ENCODE peak calls at places on chromosomes 12 and 14, in eight cellular contexts. G is choroid plexus epithelial cell, Q is lung, L is fibroblast of mammary gland, H is astrocyte of the spinal cord, D is AG09309, V is GM12865, S is WERI-Rb-1. Z is an unnamed sample.

GRCh38 chr14:31336646-31337045 is 83.7 kb downstream of the HEATR5A start:
- DNase-seq in Q (no peak), S (no peak), D (no peak), G (peak; percentile 86), L (peak; percentile 67), V (no peak), H (no peak), Z (peak; percentile 3)

GRCh38 chr14:36757730-36758286 is 96.1 kb downstream of the PAX9 start:
- DNase-seq in S (no peak), L (no peak), V (no peak), D (no peak), G (no peak), Q (no peak), H (no peak), Z (no peak)

GRCh38 chr14:89058707-89059106 is 234.3 kb downstream of the TTC8 start:
- DNase-seq in H (no peak), Q (no peak), D (no peak), L (no peak), V (no peak), G (peak; percentile 2), S (no peak), Z (no peak)

GRCh38 chr12:92452763-92453162 is 250.0 kb upstream of the PLEKHG7 start:
- DNase-seq in H (no peak), L (no peak), G (no peak), V (no peak), D (no peak), Q (no peak), S (no peak), Z (no peak)

GRCh38 chr14:54312166-54312801 is 84.5 kb upstream of the CDKN3 start:
- DNase-seq in D (peak; percentile 91), Q (no peak), L (peak; percentile 83), G (peak; percentile 94), V (no peak), S (no peak), H (peak; percentile 92), Z (peak; percentile 80)

GRCh38 chr14:61644834-61645233 is 50.5 kb upstream of the HIF1A start:
- DNase-seq in D (no peak), G (peak; percentile 54), L (no peak), Q (no peak), V (peak; percentile 44), H (no peak), S (peak; percentile 52), Z (no peak)

GRCh38 chr14:65159281-65160062 is 57.2 kb upstream of the MAX start:
- DNase-seq in G (no peak), V (peak; percentile 83), H (no peak), S (no peak), D (no peak), Q (no peak), L (no peak), Z (no peak)

GRCh38 chr14:90017371-90017770 is 44.4 kb upstream of the KCNK13 start:
- DNase-seq in S (no peak), L (no peak), H (no peak), D (no peak), V (no peak), Q (no peak), G (no peak), Z (no peak)

GRCh38 chr14:55881577-55882241 is 236.5 kb upstream of the PELI2 start:
- DNase-seq in G (peak; percentile 2), L (peak; percentile 40), D (no peak), S (no peak), Q (no peak), H (no peak), V (no peak), Z (no peak)

GRCh38 chr14:75120546-75121291 is 6.1 kb downstream of the NEK9 start:
- DNase-seq in V (no peak), G (no peak), H (no peak), S (no peak), Q (no peak), D (no peak), L (no peak), Z (no peak)

GRCh38 chr14:65164068-65164824 is 61.9 kb upstream of the MAX start:
- DNase-seq in H (peak; percentile 64), D (no peak), Q (no peak), S (peak; percentile 33), G (peak; percentile 75), L (peak; percentile 65), V (peak; percentile 76), Z (peak; percentile 33)

GRCh38 chr12:3164454-3165310 is 87.5 kb downstream of the TSPAN9 start:
- DNase-seq in G (peak; percentile 46), V (no peak), H (no peak), L (no peak), Q (no peak), D (no peak), S (peak; percentile 77), Z (no peak)

GRCh38 chr14:94388027-94388895 is at the start of gene SERPINA1:
- DNase-seq in S (no peak), D (no peak), Q (peak; percentile 72), V (no peak), H (peak; percentile 35), G (no peak), L (peak; percentile 51), Z (no peak)

GRCh38 chr12:115166698-115167315 is 482.8 kb upstream of the TBX3 start:
- DNase-seq in L (peak; percentile 55), H (peak; percentile 43), Q (no peak), V (no peak), G (peak; percentile 70), S (peak; percentile 12), D (peak; percentile 11), Z (peak; percentile 22)

DNA sequence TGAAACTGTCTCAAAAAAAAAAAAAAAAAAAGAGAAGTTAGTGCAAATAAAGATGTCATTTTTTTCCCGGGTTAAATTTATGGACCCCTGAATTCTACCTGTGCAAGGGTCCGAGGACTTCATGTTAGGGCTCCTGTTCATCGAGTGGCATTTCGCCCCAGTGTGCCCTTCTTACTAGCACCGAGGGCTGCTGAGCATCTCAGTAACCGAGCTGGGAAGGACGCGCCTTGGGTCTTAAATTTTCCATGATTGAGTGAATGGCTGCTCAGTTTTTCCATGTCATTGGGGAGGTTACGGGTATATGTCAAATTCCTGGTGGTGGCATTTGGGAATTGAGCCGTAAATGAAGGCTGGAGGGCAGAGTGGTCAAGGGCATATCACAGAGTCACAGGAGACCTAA is 34.9 kb upstream of the MAP1LC3B2 start:
- DNase-seq in V (no peak), G (no peak), H (no peak), L (no peak), S (no peak), Q (no peak), D (no peak), Z (no peak)
- H3K4me3 ChIP-seq in V (no peak overlapping the region), G (no peak overlapping the region), H (no peak overlapping the region), L (no peak overlapping the region), S (no peak overlapping the region), Q (no peak overlapping the region), D (no peak overlapping the region), Z (no peak overlapping the region)

GRCh38 chr12:102300824-102301461 is 103.3 kb upstream of the PMCH start:
- DNase-seq in G (peak; percentile 79), V (peak; percentile 81), S (peak; percentile 33), L (peak; percentile 77), Q (no peak), H (peak; percentile 42), D (peak; percentile 16), Z (peak; percentile 65)
- TF ChIP-seq CTCF in G (peak; percentile 57), V (peak; percentile 59), S (peak; percentile 70), L (peak; percentile 60), Q (no peak), H (peak; percentile 22), D (peak; percentile 36), Z (peak; percentile 29)

GRCh38 chr14:60344751-60345150 is 95.7 kb downstream of the PPM1A start:
- DNase-seq in Q (no peak), S (no peak), V (no peak), H (no peak), D (no peak), L (no peak), G (no peak), Z (no peak)

GRCh38 chr14:60346706-60347105 is 97.7 kb downstream of the PPM1A start:
- DNase-seq in G (peak; percentile 12), D (no peak), L (no peak), H (no peak), V (no peak), Q (no peak), S (no peak), Z (no peak)

GRCh38 chr14:60350366-60350720 is 101.3 kb downstream of the PPM1A start:
- DNase-seq in H (no peak), Q (no peak), G (peak; percentile 2), D (no peak), S (no peak), V (no peak), L (peak; percentile 5), Z (no peak)

GRCh38 chr14:60349663-60350365 is 100.8 kb downstream of the PPM1A start:
- DNase-seq in V (peak; percentile 68), S (peak; percentile 32), D (peak; percentile 16), G (peak; percentile 81), L (peak; percentile 65), Q (no peak), H (peak; percentile 64), Z (peak; percentile 39)

GRCh38 chr14:60348211-60348610 is 99.2 kb downstream of the PPM1A start:
- DNase-seq in V (no peak), Q (no peak), H (no peak), S (no peak), D (no peak), L (no peak), G (no peak), Z (no peak)
- H3K4me3 ChIP-seq in V (no peak overlapping the region), Q (no peak overlapping the region), H (no peak overlapping the region), S (no peak overlapping the region), D (no peak overlapping the region), L (no peak overlapping the region), G (no peak overlapping the region), Z (no peak overlapping the region)

DNA sequence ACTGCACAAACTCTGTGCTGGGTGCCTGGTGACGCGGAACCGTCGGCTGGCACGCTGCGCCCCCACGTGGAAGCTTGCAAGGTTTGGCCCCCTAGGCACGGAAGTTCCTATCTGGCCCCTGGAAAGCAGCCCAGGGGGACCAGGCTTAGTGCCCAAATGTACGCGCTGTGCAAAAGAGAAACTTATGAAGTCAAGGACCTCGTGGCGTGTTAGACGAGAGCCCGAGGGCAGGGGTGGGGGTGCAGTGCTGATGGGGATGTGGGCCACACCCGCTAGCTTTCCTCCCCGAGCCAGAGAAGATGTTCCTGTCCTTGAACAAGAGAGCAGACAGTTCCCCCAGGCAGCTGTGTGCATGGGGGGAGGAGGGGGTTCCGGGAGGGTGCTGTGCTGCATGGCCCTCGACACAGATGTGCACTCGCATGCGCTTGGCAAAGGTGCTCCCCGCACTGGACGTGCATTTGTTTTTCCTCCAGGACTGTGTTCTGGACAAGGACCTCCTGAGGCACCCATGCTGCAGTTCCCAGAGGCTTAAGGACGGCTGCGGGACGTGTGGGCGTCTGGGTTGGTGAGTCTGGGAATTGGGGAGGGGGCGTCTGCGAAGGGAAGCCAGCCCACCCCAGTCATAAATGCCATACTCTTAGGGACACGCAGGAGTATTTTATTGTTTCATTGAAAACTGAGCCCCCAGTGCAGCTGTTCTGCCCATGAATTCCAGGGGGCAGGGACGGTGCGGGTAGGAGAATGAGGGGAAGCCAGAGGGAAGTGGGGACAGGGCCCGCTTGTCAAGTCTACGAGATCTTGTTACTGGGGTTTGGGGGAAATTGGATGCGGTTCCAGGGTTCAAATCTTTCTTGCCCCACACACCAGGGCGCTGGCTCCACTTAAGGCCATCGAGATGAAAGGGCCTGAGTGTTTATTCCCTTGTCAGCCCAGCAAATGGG is 80.0 kb downstream of the NTF3 start:
- DNase-seq in V (peak; percentile 15), H (peak; percentile 13), Q (no peak), G (peak; percentile 6), D (no peak), L (no peak), S (no peak), Z (no peak)
- TF ChIP-seq CTCF in V (peak; percentile 48), H (peak; percentile 57), Q (no peak), G (peak; percentile 48), D (peak; percentile 70), L (no peak), S (no peak), Z (peak; percentile 67)

Z was measured in brain microvascular endothelial cell.